ENCODE peak calls at places on chromosomes 11 and 22, in seven cellular contexts. E is heart left ventricle; U is right lobe of liver; V is naive thymus-derived CD4-positive, alpha-beta T cell; K is left ventricle myocardium inferior; T is adipocyte; P is HFF-Myc. O is an unnamed sample.

GRCh38 chr22:49564666-49565515 is 262.8 kb downstream of the BRD1 start:
- DNase-seq in P (no peak), T (no peak), K (no peak), V (no peak), U (no peak), E (no peak), O (peak)

GRCh38 chr22:16801571-16801970 is 23.6 kb downstream of the XKR3 start:
- DNase-seq in V (no peak), E (no peak), T (no peak), U (no peak), P (no peak), K (no peak), O (no peak)

GRCh38 chr11:85590848-85591483 is 36.2 kb downstream of the DLG2 start:
- DNase-seq in U (no peak), P (peak), V (no peak), K (no peak), T (peak), E (no peak), O (no peak)

GRCh38 chr11:115406404-115406803 is 97.8 kb downstream of the CADM1 start:
- DNase-seq in E (no peak), U (no peak), P (no peak), T (no peak), K (no peak), V (no peak), O (no peak)

GRCh38 chr11:13486926-13487660 is 8.7 kb downstream of the PTH start:
- DNase-seq in U (peak), V (peak), P (no peak), T (peak), K (peak), E (peak), O (no peak)

GRCh38 chr11:70828498-70829159 is 423.7 kb downstream of the SHANK2 start:
- DNase-seq in V (no peak), U (no peak), K (no peak), P (no peak), E (no peak), T (no peak), O (no peak)

GRCh38 chr11:67384851-67385366 is 6.9 kb upstream of the RAD9A start:
- DNase-seq in E (peak), K (no peak), T (peak), U (no peak), P (no peak), V (no peak), O (no peak)

GRCh38 chr11:74226907-74227306 is 55.8 kb downstream of the PPME1 start:
- DNase-seq in K (no peak), U (no peak), E (no peak), T (no peak), P (no peak), V (no peak), O (no peak)

GRCh38 chr22:46828323-46829139 is 66.1 kb downstream of the TBC1D22A start:
- DNase-seq in V (no peak), P (no peak), T (no peak), K (no peak), E (no peak), U (no peak), O (no peak)

GRCh38 chr11:46920709-46921108 is 2.4 kb upstream of the LRP4 start:
- DNase-seq in T (peak), V (no peak), K (no peak), P (peak), U (no peak), E (peak), O (no peak)

GRCh38 chr22:22920910-22921550 is 33.4 kb downstream of the IGLL5 start:
- DNase-seq in E (no peak), K (no peak), V (no peak), T (no peak), U (no peak), P (no peak), O (no peak)

GRCh38 chr11:15106201-15106965 is 8.3 kb upstream of the INSC start:
- DNase-seq in V (no peak), P (no peak), K (no peak), T (peak), U (no peak), E (no peak), O (no peak)

GRCh38 chr22:37681556-37682049 is 4.5 kb upstream of the NOL12 start:
- DNase-seq in U (peak), V (peak), P (no peak), E (peak), T (peak), K (peak), O (peak)

GRCh38 chr22:23781533-23781932 is 5.2 kb upstream of the SMARCB1 start:
- DNase-seq in K (no peak), U (no peak), T (peak), P (no peak), V (no peak), E (no peak), O (no peak)

GRCh38 chr22:38699784-38700183 is 959 bp downstream of the JOSD1 start:
- DNase-seq in U (no peak), K (no peak), P (no peak), E (no peak), V (peak), T (peak), O (no peak)

GRCh38 chr11:121451982-121452608 is at the start of gene SORL1:
- DNase-seq in U (peak), E (peak), P (no peak), T (peak), K (peak), V (peak), O (peak)

GRCh38 chr11:115701284-115701875 is 197.2 kb upstream of the CADM1 start:
- DNase-seq in V (no peak), K (no peak), P (no peak), U (no peak), T (no peak), E (no peak), O (no peak)

GRCh38 chr22:31611065-31611760 is 50.8 kb downstream of the PISD start:
- DNase-seq in U (no peak), T (no peak), V (no peak), K (no peak), P (no peak), E (no peak), O (peak)

GRCh38 chr22:40310771-40311120 is 35.6 kb upstream of the ADSL start:
- DNase-seq in V (no peak), P (no peak), K (no peak), E (no peak), T (no peak), U (no peak), O (no peak)

GRCh38 chr11:121452609-121453150 is at the start of gene SORL1-AS1:
- DNase-seq in V (peak), T (no peak), U (no peak), P (no peak), K (no peak), E (no peak), O (no peak)

GRCh38 chr22:29106839-29107238 is 34.0 kb downstream of the KREMEN1 start:
- DNase-seq in U (no peak), P (no peak), K (no peak), T (no peak), E (no peak), V (no peak), O (no peak)

GRCh38 chr11:104700609-104701008 is 197.7 kb downstream of the CASP12 start:
- DNase-seq in E (no peak), T (peak), P (no peak), U (no peak), V (peak), K (no peak), O (no peak)
- H3K4me3 ChIP-seq in E (no peak), T (no peak), P (no peak), U (no peak), V (no peak), K (no peak), O (no peak)

DNA sequence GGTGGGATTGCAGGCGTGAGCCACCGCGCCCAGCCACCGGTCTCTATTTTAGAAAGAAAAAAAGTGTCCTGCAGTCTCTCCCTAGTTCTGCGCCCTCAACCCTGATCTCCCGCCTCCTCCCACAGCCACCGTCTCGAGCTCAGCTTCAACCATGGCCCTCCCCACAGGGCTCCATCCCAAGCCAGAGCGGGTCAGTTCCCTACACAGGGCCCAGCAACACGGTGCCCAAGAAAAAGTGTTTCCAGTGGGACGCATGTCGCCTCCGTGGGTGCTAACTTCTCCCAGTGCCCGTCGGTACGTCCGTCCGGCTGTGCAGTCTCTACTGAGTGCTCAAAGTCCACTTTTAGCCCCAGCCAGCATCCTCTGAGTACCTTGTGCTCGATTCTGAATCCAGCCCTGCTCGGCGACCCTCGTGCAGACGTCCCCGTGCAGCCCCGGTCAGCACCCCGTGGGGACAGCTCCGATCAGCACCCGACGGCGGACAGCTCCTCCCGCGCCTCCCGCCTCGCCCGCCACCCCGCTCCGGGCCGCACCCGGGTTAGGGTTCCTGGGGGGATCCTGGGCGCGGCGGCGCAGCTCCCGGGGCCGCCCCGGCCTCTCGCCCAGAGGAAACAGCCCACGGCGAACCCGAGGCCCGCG is 658 bp upstream of the MAPK8IP2 start:
- DNase-seq in K (peak), E (peak), U (peak), V (peak), T (peak), P (no peak), O (peak)
- H3K4me3 ChIP-seq in K (peak), E (peak), U (peak), V (no peak), T (no peak), P (no peak), O (peak)

GRCh38 chr11:78380615-78381029 is 37.0 kb downstream of the GAB2 start:
- DNase-seq in K (no peak), V (no peak), T (peak), U (no peak), P (peak), E (no peak), O (no peak)

GRCh38 chr11:78385205-78385604 is 32.4 kb downstream of the GAB2 start:
- DNase-seq in K (no peak), P (no peak), V (no peak), E (no peak), U (no peak), T (no peak), O (no peak)

GRCh38 chr11:78379039-78379670 is 38.5 kb downstream of the GAB2 start:
- DNase-seq in U (no peak), K (no peak), P (no peak), V (no peak), T (no peak), E (no peak), O (no peak)

GRCh38 chr11:78384231-78384630 is 33.4 kb downstream of the GAB2 start:
- DNase-seq in E (no peak), T (no peak), P (no peak), K (no peak), U (no peak), V (no peak), O (no peak)

GRCh38 chr11:78381867-78382266 is 35.8 kb downstream of the GAB2 start:
- DNase-seq in T (peak), K (no peak), U (no peak), P (no peak), E (no peak), V (no peak), O (no peak)
- H3K4me3 ChIP-seq in T (no peak), K (no peak), U (no peak), P (no peak), E (no peak), V (no peak), O (no peak)

GRCh38 chr11:19344661-19345518 is 104.1 kb upstream of the E2F8 start:
- DNase-seq in V (no peak), U (peak), E (peak), K (peak), P (no peak), T (no peak), O (no peak)
- H3K4me3 ChIP-seq in V (no peak), U (peak), E (peak), K (peak), P (no peak), T (peak), O (no peak)

DNA sequence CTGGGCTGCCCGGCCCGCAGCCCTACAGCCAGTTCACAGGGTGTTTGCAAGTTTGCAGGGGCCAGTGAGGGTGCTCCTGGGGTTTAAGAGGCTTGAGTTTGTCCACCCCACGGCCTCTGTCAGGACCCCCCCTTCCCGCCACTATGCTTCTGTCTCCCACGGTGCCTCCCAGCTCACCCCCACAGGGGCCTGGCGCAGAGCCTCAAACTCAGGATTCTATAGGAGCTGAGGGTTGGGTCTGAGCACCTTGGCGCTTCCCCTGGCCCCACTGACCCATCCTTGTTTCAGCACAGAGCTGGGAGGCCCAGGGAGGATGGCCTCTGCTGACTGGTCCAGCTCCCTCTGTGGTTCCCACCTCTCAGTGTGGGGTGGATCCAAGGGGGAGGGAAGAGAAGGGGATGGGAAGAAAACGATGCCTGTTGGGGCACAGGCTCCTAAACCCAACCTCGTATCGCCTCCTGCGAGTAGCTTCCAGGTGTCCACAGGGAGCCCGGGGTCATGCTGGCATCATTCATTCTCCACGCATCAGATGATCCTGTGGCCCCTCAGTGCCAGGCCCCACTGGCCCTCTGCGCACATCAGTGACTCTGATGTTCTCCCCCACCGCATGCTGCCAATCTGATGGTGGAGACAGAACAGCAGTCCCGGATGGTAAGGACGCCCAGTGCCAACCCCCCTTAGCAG is 5.0 kb downstream of the MYEOV start:
- DNase-seq in P (no peak), T (no peak), K (no peak), U (no peak), E (no peak), V (no peak), O (no peak)
- H3K4me3 ChIP-seq in P (no peak), T (no peak), K (peak), U (no peak), E (peak), V (no peak), O (no peak)

DNA sequence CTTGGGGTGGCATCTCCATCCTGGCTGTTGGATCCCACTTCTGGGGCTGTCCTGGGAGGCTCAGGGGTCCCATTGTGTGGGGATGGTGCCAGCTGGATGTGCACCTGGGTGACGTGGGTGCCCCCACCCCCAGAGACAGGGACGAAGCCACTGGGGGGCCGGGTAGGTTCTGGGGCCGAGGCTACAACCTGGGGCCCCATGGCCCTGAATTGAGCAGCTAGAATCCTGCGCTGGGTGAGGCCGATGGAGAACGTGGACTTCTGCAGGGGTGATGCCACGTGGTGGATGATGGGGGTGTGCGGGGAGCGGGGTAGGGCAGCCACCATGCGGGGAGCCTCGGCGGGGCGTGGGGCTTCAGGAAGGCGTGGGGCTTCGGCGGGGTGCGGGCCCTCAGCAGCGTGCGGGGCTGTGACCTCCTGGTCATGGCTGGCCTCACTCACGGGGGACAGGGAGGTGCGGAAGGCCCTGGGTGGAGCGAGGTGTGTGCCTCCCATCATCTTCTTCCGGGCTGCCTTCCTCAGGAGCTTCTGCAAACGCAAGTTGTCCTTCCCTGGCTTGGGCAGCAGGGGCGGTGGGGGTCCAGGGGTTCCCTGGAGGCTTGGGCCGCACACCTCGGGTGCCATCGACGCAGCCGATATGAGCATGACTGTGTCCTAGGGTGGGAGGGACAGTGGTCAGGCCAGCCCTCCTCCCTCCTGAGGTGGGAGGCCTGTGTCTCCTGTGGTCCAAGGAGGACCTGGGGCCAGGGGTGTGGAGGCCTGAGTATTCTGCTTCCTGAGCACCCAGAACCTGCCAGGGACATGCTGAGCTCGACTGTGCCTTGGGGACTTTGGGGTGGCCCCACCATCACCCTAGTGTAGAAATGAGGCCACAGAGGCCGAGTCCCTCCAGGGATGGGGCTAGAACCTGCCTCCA is 1.5 kb downstream of the PRR33 start:
- DNase-seq in U (no peak), K (no peak), T (no peak), V (peak), E (peak), P (no peak), O (no peak)
- H3K4me3 ChIP-seq in U (no peak), K (no peak), T (no peak), V (peak), E (no peak), P (no peak), O (no peak)

GRCh38 chr11:57499983-57500461 is 15.5 kb downstream of the SLC43A1 start:
- DNase-seq in T (no peak), V (no peak), E (no peak), U (no peak), P (no peak), K (no peak), O (no peak)
- H3K4me3 ChIP-seq in T (peak), V (no peak), E (peak), U (peak), P (no peak), K (peak), O (peak)

GRCh38 chr22:43314611-43315010 is 28.6 kb downstream of the SCUBE1 start:
- DNase-seq in K (no peak), P (no peak), V (no peak), T (no peak), E (no peak), U (no peak), O (no peak)

GRCh38 chr22:43315687-43316217 is 27.4 kb downstream of the SCUBE1 start:
- DNase-seq in E (no peak), P (no peak), T (no peak), U (no peak), K (no peak), V (no peak), O (no peak)

GRCh38 chr22:43310798-43311197 is 32.4 kb downstream of the SCUBE1 start:
- DNase-seq in T (no peak), P (no peak), V (no peak), E (no peak), K (no peak), U (no peak), O (no peak)

GRCh38 chr22:43312608-43313007 is 30.6 kb downstream of the SCUBE1 start:
- DNase-seq in P (no peak), K (no peak), U (no peak), E (peak), V (no peak), T (no peak), O (no peak)

GRCh38 chr22:43313497-43314474 is 29.4 kb downstream of the SCUBE1 start:
- DNase-seq in V (no peak), T (no peak), U (no peak), P (no peak), E (peak), K (peak), O (no peak)
- H3K4me3 ChIP-seq in V (no peak), T (no peak), U (no peak), P (no peak), E (no peak), K (no peak), O (no peak)

O was measured in ovary.